ENCODE peak calls at places on chromosomes 6 and 20, in five cellular contexts. B is uterus, K is GM12865, N is mucosa of descending colon, S is nephron progenitor cell. Q is an unnamed sample.

GRCh38 chr6:13695217-13695616 is 16.4 kb downstream of the RANBP9 start:
- DNase-seq in B (no peak), K (no peak), N (no peak), S (no peak), Q (no peak)

GRCh38 chr6:147911686-147912085 is 403.2 kb downstream of the SAMD5 start:
- DNase-seq in B (no peak), K (no peak), N (no peak), S (no peak), Q (no peak)

GRCh38 chr6:79498842-79499241 is 38.4 kb downstream of the LCA5 start:
- DNase-seq in B (no peak), K (no peak), N (no peak), S (no peak), Q (no peak)

GRCh38 chr20:7171911-7172310 is 404.4 kb downstream of the BMP2 start:
- DNase-seq in B (no peak), K (no peak), N (no peak), S (no peak), Q (no peak)

GRCh38 chr20:24303393-24303792 is 166.0 kb upstream of the SYNDIG1 start:
- DNase-seq in B (no peak), K (no peak), N (peak; percentile 27), S (no peak), Q (no peak)

GRCh38 chr6:45717027-45717426 is 298.6 kb downstream of the CLIC5 start:
- DNase-seq in B (no peak), K (no peak), N (no peak), S (no peak), Q (no peak)

GRCh38 chr6:36963451-36964290 is 9.1 kb downstream of the PI16 start:
- DNase-seq in B (no peak), K (peak; percentile 42), N (no peak), S (no peak), Q (no peak)

GRCh38 chr6:150312395-150312794 is 56.4 kb upstream of the IYD start:
- DNase-seq in B (no peak), K (no peak), N (no peak), S (no peak), Q (no peak)

GRCh38 chr6:142872376-142872775 is 72.6 kb downstream of the HIVEP2 start:
- DNase-seq in B (no peak), K (no peak), N (no peak), S (no peak), Q (no peak)

GRCh38 chr6:35036828-35037095 is 104.4 kb downstream of the TCP11 start:
- DNase-seq in B (no peak), K (no peak), N (no peak), S (no peak), Q (no peak)

GRCh38 chr20:25081065-25081729 is 744 bp downstream of the VSX1 start:
- DNase-seq in B (no peak), K (no peak), N (peak; percentile 56), S (peak; percentile 90), Q (peak; percentile 60)

GRCh38 chr6:1544000-1544399 is 65.7 kb upstream of the FOXC1 start:
- DNase-seq in B (no peak), K (no peak), N (no peak), S (no peak), Q (no peak)

GRCh38 chr20:61785567-61785816 is 280.2 kb downstream of the TAF4 start:
- DNase-seq in B (no peak), K (no peak), N (no peak), S (no peak), Q (no peak)

GRCh38 chr6:7112741-7113313 is 5.1 kb downstream of the RREB1 start:
- DNase-seq in B (no peak), K (peak; percentile 64), N (no peak), S (peak; percentile 29), Q (peak; percentile 29)

GRCh38 chr6:93915961-93916360 is 496.6 kb upstream of the EPHA7 start:
- DNase-seq in B (no peak), K (no peak), N (peak; percentile 30), S (no peak), Q (no peak)

GRCh38 chr20:25087186-25087929 is 5.4 kb upstream of the VSX1 start:
- DNase-seq in B (no peak), K (no peak), N (no peak), S (no peak), Q (no peak)

GRCh38 chr6:113347420-113347819 is 509.7 kb upstream of the MARCKS start:
- DNase-seq in B (no peak), K (no peak), N (no peak), S (no peak), Q (no peak)

GRCh38 chr6:121482004-121482693 is 46.7 kb downstream of the GJA1 start:
- DNase-seq in B (no peak), K (no peak), N (no peak), S (no peak), Q (no peak)

GRCh38 chr20:16397053-16397452 is 176.2 kb downstream of the KIF16B start:
- DNase-seq in B (peak; percentile 19), K (no peak), N (no peak), S (no peak), Q (no peak)

GRCh38 chr6:69820438-69820837 is 23.6 kb upstream of the LMBRD1 start:
- DNase-seq in B (no peak), K (no peak), N (no peak), S (no peak), Q (no peak)

DNA sequence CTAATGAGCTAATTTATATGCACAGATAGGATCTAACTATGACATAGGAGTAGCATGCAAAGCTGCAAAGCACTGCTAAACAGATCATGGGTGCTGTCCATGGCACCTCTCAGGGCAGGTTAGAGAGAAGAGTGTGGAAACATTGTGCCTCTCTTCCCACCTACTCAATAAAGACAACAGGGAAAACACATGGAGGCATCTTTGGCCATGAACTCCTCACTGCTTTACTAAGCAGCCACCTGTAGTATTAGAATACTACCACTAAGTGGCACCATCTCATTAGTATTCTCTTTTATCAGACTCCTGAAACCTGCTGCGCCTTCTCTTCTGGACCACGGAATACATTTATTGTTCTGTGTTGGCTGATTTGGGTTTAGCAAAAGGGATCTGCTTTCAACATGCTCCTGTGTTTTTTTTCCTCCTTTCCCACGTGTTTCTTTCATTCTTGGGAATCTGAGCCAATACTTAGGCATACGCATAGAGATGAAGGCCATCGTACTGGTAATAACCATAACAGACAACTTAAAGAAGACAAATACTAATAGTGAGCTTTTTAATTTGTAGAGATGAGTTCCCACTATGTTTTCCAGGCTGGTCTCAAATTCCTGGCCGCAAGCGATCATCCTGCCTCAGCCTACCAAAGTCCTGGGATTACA is 9.4 kb upstream of the HDDC2 start:
- DNase-seq in B (no peak), K (peak; percentile 60), N (peak; percentile 38), S (peak; percentile 26), Q (no peak)
- TF ChIP-seq CTCF in B (peak; percentile 80), K (peak; percentile 70), N (peak; percentile 47), S (peak; percentile 87), Q (peak; percentile 81)

DNA sequence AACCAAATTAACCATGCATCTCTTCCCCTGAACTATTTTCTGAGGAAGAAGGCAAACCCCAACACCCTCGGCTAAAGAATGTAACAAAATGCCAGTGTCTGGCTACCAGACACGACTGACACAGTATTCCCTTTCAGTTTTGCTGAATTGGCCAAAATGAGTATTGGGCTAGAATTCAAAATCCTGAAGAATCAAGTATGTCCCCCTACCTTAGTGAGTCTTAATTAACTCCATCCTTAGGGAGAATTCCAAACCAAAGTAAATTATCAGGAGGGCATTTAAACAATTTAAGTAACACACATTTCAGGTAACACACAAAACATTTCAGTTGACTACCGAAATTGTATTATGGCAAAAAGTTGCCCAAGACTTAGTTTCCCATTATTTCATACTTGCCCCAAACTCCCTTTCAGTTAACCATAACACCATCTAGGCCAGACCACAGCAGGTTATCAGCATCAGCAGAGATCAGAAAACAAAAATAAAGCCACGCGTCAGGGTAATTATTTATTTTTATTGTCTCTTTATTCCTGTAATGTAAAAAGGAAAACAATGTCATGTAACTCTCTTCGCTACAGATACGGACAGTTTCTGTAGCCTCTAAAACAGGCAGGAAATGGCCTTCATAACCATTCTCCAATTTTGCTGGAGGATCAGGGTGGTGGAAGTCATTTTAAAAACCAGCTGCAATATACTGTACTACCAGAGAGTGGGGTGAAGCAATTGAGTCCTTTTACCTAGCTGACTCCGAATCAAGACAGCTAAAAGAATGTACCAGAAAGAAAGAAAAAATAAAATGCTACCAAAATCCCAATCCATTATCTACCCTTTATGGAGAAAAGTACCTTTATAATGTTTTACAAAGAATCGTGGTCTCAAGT is 1.9 kb downstream of the SNX5 start:
- DNase-seq in B (no peak), K (peak; percentile 72), N (no peak), S (no peak), Q (no peak)
- TF ChIP-seq CTCF in B (no peak), K (no peak), N (no peak), S (no peak), Q (no peak)

DNA sequence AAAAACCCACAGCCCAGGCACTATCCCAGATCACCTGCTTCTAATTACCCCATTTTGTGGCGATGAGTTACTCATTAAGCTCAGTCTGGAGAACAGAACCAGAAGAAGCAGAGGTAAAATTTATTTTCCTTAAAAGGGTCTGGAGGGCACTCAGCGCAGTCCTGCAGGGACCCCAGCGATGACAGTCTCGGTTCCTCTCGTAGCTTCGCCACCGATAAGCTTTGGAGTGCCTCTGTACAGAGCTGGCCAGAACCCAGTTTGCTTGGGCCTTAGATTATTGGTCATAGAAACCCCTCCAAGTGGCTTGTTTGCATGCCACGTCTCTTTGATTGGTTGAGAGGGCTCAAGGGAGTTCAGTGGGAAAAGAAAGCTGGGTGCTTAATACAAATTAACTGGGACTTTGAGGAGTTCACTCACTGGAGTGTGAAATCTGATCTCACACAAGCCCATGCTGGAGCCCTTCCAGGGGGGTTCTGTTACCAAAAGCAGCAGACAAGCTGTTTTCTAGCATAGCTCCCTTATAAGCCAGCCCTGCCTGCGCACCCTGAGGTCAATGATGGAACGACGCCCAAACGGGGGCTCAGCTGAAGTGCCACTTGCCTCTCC is 158.5 kb upstream of the ARID1B start:
- DNase-seq in B (no peak), K (no peak), N (no peak), S (peak; percentile 40), Q (peak; percentile 49)
- TF ChIP-seq CTCF in B (no peak), K (no peak), N (no peak), S (peak; percentile 19), Q (no peak)

DNA sequence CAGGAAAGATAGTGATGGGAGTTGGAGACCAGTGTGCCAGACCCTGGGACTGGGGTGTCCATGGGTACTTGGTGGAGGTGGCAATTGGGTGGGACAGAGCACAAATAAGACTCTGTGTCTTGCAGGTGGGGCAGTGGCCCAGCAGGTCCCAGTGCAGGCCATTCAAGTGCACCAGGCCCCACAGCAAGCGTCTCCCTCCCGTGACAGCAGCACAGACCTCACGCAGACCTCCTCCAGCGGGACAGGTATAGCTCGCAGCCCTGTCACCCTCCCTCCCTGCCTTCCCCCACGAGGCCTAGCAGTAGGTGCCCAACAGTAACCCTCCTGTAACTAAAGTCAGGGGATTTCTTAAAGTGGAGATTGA is 5.3 kb downstream of the SRF start:
- DNase-seq in B (no peak), K (peak; percentile 9), N (no peak), S (no peak), Q (no peak)
- TF ChIP-seq CTCF in B (no peak), K (no peak), N (no peak), S (no peak), Q (no peak)

GRCh38 chr6:47653706-47654105 is 44.7 kb upstream of the ADGRF4 start:
- DNase-seq in B (no peak), K (no peak), N (peak; percentile 48), S (no peak), Q (no peak)
- TF ChIP-seq CTCF in B (no peak), K (no peak), N (no peak), S (no peak), Q (no peak)

DNA sequence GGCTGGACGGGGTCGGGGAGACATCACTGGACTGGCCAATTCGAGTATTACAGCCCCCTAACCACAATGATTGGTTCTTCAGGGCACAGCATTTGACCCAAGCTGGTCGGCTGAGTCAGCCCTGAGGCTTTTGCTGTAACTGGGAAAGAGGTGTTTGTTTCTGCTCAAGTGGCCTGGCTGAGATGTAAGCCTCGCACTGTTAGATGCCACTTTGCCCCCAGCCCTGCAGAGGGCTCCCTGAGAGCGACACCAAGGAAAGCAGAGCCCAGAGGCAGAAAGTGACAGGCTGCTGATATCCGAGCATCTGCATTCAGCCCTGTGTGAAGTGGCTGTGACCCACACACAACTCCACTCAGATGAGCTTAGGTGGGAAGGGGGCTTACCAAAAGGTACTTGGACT is 19.4 kb downstream of the ERGIC3 start:
- DNase-seq in B (no peak), K (peak; percentile 65), N (peak; percentile 46), S (peak; percentile 26), Q (peak; percentile 46)
- TF ChIP-seq CTCF in B (no peak), K (peak; percentile 54), N (no peak), S (peak; percentile 22), Q (no peak)

Q was measured in glutamatergic neuron.